ENCODE peak calls at places on chromosome 13, in ten cellular contexts. H, Y, C, E, D, I, W, B, Q and J are unnamed samples.

GRCh38 chr13:23212621-23213020 is 31.8 kb downstream of the SGCG start:
- DNase-seq in Y (no peak), Q (no peak), I (no peak), H (no peak), W (no peak), D (no peak), B (no peak), E (no peak), C (no peak), J (no peak)

GRCh38 chr13:49635599-49636433 is 7.5 kb downstream of the ARL11 start:
- DNase-seq in H (no peak), E (no peak), Y (peak), C (peak), B (no peak), D (no peak), W (no peak), I (peak), Q (no peak), J (no peak)

GRCh38 chr13:32471187-32471922 is 43.4 kb upstream of the N4BP2L1 start:
- DNase-seq in D (no peak), H (peak), Y (no peak), W (no peak), C (peak), I (no peak), Q (peak), B (no peak), E (no peak), J (no peak)

GRCh38 chr13:92303428-92303827 is 905.0 kb downstream of the GPC5 start:
- DNase-seq in H (no peak), Y (no peak), Q (no peak), I (no peak), C (peak), B (no peak), W (no peak), E (no peak), D (no peak), J (peak)

GRCh38 chr13:69243366-69243765 is 864.3 kb upstream of the ATXN8OS start:
- DNase-seq in E (no peak), W (no peak), Q (no peak), C (no peak), D (no peak), B (no peak), Y (no peak), H (no peak), I (no peak), J (no peak)

GRCh38 chr13:36920612-36921185 is 661 bp upstream of the SMAD9 start:
- DNase-seq in Q (no peak), D (peak), B (no peak), C (no peak), E (no peak), W (no peak), I (no peak), Y (no peak), H (no peak), J (no peak)

GRCh38 chr13:98318263-98318878 is 141.3 kb upstream of the RNF113B start:
- DNase-seq in E (no peak), H (no peak), W (no peak), I (no peak), B (no peak), D (no peak), Y (no peak), C (no peak), Q (no peak), J (no peak)

GRCh38 chr13:26760835-26761582 is 423 bp upstream of the GPR12 start:
- DNase-seq in I (no peak), C (no peak), E (no peak), W (no peak), H (peak), Y (peak), D (no peak), Q (peak), B (no peak), J (no peak)

GRCh38 chr13:39016789-39017188 is 21.1 kb downstream of the PROSER1 start:
- DNase-seq in E (no peak), B (no peak), Q (peak), H (peak), C (no peak), D (peak), Y (peak), I (peak), W (no peak), J (no peak)
- TF ChIP-seq CTCF in E (peak), B (peak), Q (peak), H (peak), C (peak), D (peak), Y (peak), I (peak), W (peak), J (no peak)

GRCh38 chr13:84574851-84575250 is 692.6 kb upstream of the SLITRK1 start:
- DNase-seq in I (no peak), E (no peak), W (no peak), D (no peak), Q (no peak), C (no peak), Y (no peak), H (no peak), B (no peak), J (no peak)
- TF ChIP-seq CTCF in I (no peak), E (peak), W (no peak), D (peak), Q (no peak), C (peak), Y (peak), H (no peak), B (no peak), J (no peak)

GRCh38 chr13:99967884-99968520 is 3.6 kb downstream of the ZIC5 start:
- DNase-seq in C (no peak), Y (no peak), I (no peak), H (no peak), D (no peak), W (no peak), Q (no peak), B (no peak), E (no peak), J (no peak)
- TF ChIP-seq CTCF in C (no peak), Y (no peak), I (no peak), H (no peak), D (no peak), W (no peak), Q (no peak), B (no peak), E (no peak), J (no peak)

DNA sequence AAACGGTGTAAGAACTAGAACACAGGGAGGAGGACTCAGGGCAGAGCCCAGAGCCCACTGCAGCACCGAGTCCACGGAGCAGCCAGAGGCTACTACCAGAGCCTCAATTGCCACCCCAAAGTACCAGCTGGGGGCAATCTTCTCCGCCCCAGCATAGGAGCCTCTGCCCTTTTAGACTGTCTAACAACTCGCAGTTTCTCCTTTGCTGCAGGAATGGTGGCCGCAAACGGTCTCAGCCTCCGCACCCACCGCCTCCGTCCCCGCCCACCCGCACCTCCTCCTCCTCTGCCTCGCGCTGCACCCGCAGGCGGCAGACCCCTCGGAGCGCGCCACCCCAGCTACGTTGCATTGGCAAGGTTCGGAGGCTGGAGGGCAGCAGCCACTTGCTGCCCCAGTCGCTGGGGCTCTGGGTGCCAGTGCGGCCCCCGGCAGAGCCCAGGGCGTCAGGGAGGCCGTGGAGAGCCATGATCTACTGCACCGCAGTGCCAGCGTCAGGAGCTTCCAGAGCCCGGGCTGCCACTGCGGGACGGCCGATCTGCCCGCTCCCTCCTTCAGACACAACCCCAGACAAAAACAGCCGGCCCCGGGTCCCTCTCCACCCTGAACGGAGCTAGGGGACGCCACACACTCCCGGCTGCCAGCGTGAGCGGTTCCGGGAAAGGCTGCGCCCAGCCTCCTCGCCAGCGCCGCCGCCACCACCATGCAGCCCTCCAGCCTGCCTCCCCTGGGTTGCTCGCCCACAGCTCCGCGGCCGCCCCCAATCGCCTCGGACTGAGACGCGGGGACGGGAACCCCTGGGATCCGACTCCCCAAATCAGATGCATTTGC is 1.8 kb downstream of the FGF14 start:
- DNase-seq in E (no peak), I (peak), W (peak), B (peak), D (no peak), Y (peak), Q (peak), C (no peak), H (no peak), J (peak)
- TF ChIP-seq CTCF in E (no peak), I (peak), W (no peak), B (no peak), D (no peak), Y (peak), Q (no peak), C (peak), H (no peak), J (no peak)

GRCh38 chr13:51258612-51259358 is 36.6 kb downstream of the FAM124A start:
- DNase-seq in D (no peak), I (no peak), B (peak), Q (peak), H (no peak), C (no peak), E (no peak), Y (no peak), W (no peak), J (no peak)

GRCh38 chr13:51261610-51262249 is 39.5 kb downstream of the FAM124A start:
- DNase-seq in B (no peak), Q (no peak), Y (no peak), D (no peak), E (no peak), H (no peak), I (no peak), C (no peak), W (no peak), J (no peak)

GRCh38 chr13:51260154-51260553 is 38.0 kb downstream of the FAM124A start:
- DNase-seq in C (no peak), I (no peak), W (no peak), B (no peak), Q (no peak), H (no peak), Y (no peak), E (no peak), D (no peak), J (no peak)

GRCh38 chr13:51259359-51259645 is 37.1 kb downstream of the FAM124A start:
- DNase-seq in H (no peak), Y (no peak), D (no peak), Q (no peak), C (no peak), I (no peak), B (no peak), W (no peak), E (no peak), J (no peak)

DNA sequence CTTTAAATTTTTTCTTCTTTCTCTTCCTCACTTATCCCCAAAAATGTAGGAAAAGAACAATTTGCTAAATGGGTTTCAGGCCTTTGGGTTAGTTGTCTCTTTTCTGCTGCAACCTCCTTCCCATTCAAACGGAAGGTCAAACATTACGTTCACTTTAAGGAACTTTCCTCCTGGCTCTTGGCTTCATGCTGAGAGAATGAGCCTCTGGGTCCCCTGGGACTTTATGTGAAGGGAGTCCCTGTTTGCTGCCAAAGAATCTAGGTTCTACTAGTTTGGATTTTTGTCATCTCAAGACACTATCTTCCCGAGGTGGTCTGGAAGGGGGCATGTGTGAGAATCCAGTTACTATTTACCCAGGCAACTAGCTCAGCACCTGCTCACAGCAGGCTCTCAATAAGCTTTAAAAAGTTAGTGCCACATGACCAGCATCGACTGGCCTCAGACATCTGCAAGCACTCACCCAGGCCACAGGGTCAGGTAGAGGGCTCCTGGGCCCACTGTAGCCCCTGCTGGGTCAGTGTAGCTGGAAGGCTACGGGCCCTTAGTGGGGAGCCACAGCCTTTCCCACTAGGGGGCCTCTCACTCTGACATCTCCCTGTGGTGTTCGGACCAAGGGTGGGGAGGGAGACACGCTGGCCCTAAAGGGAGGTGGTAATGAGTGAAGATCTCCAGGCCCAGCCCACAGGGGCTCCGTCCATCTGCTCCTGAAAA is 40.5 kb downstream of the FAM124A start:
- DNase-seq in B (no peak), W (no peak), C (no peak), H (peak), D (peak), I (no peak), Q (peak), E (no peak), Y (no peak), J (no peak)
- TF ChIP-seq CTCF in B (no peak), W (no peak), C (peak), H (peak), D (peak), I (no peak), Q (no peak), E (no peak), Y (no peak), J (no peak)

GRCh38 chr13:30256713-30257432 is 50.5 kb downstream of the KATNAL1 start:
- DNase-seq in Y (no peak), I (no peak), C (no peak), H (peak), B (no peak), W (no peak), D (peak), E (no peak), Q (no peak), J (no peak)
- TF ChIP-seq CTCF in Y (no peak), I (no peak), C (peak), H (peak), B (no peak), W (no peak), D (peak), E (no peak), Q (no peak), J (no peak)

DNA sequence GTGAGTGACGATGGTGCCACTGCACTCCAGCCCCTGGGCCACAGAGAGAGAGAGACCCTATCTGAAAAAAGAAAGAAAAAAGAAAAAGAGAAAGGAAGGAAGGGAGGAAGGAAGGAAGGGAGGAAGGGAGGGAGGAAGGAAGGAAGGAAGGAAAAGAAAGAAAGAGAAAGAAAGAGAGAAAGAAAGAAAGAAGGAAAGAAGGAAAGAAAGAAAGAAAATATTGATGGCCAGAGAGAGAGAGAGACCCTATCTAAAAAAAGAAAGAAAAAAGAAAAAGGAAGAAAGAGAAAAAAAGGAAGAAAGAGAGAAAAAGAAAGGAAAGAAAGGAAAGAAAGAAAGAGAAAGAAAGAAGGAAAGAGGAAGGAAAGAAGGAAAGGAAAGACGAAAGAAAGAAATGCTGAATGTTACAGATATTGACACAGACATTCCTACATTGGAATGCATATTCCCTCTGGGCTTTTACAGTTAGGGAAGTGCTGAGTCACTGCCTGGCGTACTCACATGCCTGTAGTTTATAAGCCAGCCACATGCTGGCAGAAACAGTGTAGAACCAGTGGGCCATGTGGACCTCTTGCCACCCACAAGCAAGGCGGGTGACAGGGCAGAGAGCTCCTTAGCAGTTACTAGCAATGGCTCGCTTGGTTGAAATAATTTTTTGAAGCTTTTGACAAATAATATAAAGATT is 34.6 kb upstream of the SLC46A3 start:
- DNase-seq in H (peak), Y (peak), C (peak), B (no peak), Q (no peak), I (no peak), D (no peak), E (no peak), W (peak), J (no peak)
- TF ChIP-seq CTCF in H (no peak), Y (peak), C (peak), B (no peak), Q (no peak), I (peak), D (no peak), E (no peak), W (no peak), J (no peak)

DNA sequence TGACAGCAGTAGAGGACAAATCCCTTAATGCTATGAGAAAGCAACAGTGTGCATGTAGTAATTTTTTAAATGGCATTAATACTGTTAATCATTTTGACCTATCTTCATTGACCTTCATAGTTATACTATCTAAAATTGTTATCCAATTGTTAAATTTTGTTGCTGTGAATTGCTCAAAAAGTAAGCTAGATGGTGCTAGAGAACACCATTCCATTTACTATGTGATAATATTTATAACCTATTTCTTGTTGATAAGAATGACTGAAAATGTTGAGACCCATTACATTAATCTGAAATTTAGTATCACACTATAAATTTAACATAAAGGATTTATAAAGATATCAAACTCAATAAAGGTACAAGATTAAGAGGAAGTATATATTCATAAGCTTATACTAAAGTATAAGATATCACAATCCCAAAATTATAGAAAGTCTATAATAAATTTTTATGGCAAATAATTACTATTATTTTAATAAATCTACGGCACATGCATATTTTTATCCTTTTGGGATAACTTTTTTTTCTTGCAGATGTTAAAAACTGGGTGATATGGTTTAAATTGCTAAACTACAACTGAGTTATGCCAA is 1573.3 kb downstream of the PCDH9 start:
- DNase-seq in Y (no peak), I (no peak), Q (no peak), C (no peak), D (peak), H (peak), E (no peak), B (no peak), W (no peak), J (no peak)
- TF ChIP-seq CTCF in Y (peak), I (no peak), Q (peak), C (peak), D (peak), H (peak), E (peak), B (peak), W (peak), J (no peak)